ENCODE peak calls at places on chromosome 19, in ten cellular contexts. Y, M, T, O, F, L, A, S, H and K are unnamed samples. For H3K36me3, the result is how much of the 10 kb centered on the place peaks cover.

GRCh38 chr19:7115721-7116120 is 46.2 kb downstream of the ZNF557 start:
- DNase-seq in A (no peak), S (no peak), O (no peak), Y (no peak), F (no peak), M (no peak), H (no peak), T (no peak), L (no peak), K (no peak)

GRCh38 chr19:30207357-30207756 is 164.8 kb upstream of the ZNF536 start:
- DNase-seq in H (no peak), A (no peak), F (no peak), O (no peak), M (no peak), Y (no peak), T (no peak), S (no peak), L (no peak), K (no peak)

GRCh38 chr19:679418-680286 is 3.5 kb downstream of the FSTL3 start:
- DNase-seq in T (peak), F (peak), L (peak), H (peak), S (peak), Y (no peak), O (peak), A (no peak), M (peak), K (peak)

GRCh38 chr19:43441736-43442135 is 23.7 kb downstream of the LYPD3 start:
- DNase-seq in M (no peak), L (no peak), A (no peak), F (no peak), H (no peak), O (no peak), T (no peak), S (no peak), Y (no peak), K (no peak)

GRCh38 chr19:3985643-3986259 is 488 bp upstream of the EEF2 start:
- DNase-seq in T (no peak), M (no peak), Y (no peak), S (no peak), O (no peak), H (no peak), L (no peak), A (no peak), F (no peak), K (no peak)

GRCh38 chr19:3655402-3656072 is 28.9 kb upstream of the CACTIN start:
- DNase-seq in L (peak), A (no peak), M (no peak), Y (peak), S (peak), O (no peak), H (peak), F (no peak), T (peak), K (peak)

GRCh38 chr19:3137139-3137538 is 1.3 kb downstream of the GNA15 start:
- DNase-seq in A (no peak), O (no peak), F (no peak), S (no peak), H (no peak), L (no peak), T (peak), M (no peak), Y (no peak), K (no peak)

GRCh38 chr19:52498571-52498970 is 28.9 kb upstream of the ZNF808 start:
- DNase-seq in L (no peak), M (no peak), S (no peak), O (no peak), H (no peak), T (no peak), F (no peak), Y (no peak), A (no peak), K (no peak)

GRCh38 chr19:19554074-19555023 is 16.3 kb downstream of the CILP2 start:
- DNase-seq in M (no peak), S (no peak), A (peak), Y (no peak), O (peak), T (peak), F (peak), H (peak), L (peak), K (peak)

GRCh38 chr19:28960586-28960985 is 252.4 kb downstream of the UQCRFS1 start:
- DNase-seq in F (no peak), A (no peak), M (no peak), L (no peak), Y (no peak), S (no peak), T (no peak), H (no peak), O (no peak), K (no peak)

GRCh38 chr19:36638862-36639510 is 27.7 kb downstream of the ZNF461 start:
- DNase-seq in T (peak), M (no peak), S (no peak), O (no peak), H (peak), A (no peak), F (no peak), L (no peak), Y (no peak), K (no peak)

GRCh38 chr19:14367016-14367415 is 14.2 kb upstream of the ADGRE5 start:
- DNase-seq in L (no peak), T (no peak), M (no peak), S (no peak), O (no peak), H (no peak), A (no peak), F (no peak), Y (no peak), K (no peak)

GRCh38 chr19:29247051-29247450 is 34.1 kb upstream of the UQCRFS1 start:
- DNase-seq in F (no peak), Y (no peak), A (no peak), H (no peak), M (no peak), O (no peak), S (no peak), T (no peak), L (no peak), K (no peak)

GRCh38 chr19:49878744-49879070 is 1.2 kb downstream of the TBC1D17 start:
- DNase-seq in T (no peak), M (no peak), Y (no peak), A (no peak), H (no peak), O (no peak), F (no peak), L (no peak), S (peak), K (no peak)
- H3K36me3 ChIP-seq in T (under half), M (under half), Y (under half), A (under half), H (half or more), O (under half), F (under half), L (under half), S (under half), K (under half)

GRCh38 chr19:39735688-39736087 is 2.1 kb downstream of the CLC start:
- DNase-seq in H (no peak), F (no peak), T (no peak), O (no peak), S (no peak), A (no peak), Y (no peak), L (no peak), M (no peak), K (no peak)

GRCh38 chr19:39736088-39736487 is 1.7 kb downstream of the CLC start:
- DNase-seq in L (no peak), F (no peak), H (no peak), O (no peak), A (no peak), M (no peak), S (no peak), Y (no peak), T (no peak), K (no peak)

GRCh38 chr19:39733841-39734240 is 4.0 kb downstream of the CLC start:
- DNase-seq in H (no peak), M (no peak), A (no peak), O (no peak), F (no peak), S (no peak), L (no peak), Y (no peak), T (no peak), K (no peak)

GRCh38 chr19:39729594-39729993 is 8.2 kb downstream of the CLC start:
- DNase-seq in M (no peak), L (no peak), O (no peak), H (no peak), F (no peak), T (no peak), A (no peak), S (no peak), Y (no peak), K (no peak)

GRCh38 chr19:39731685-39732084 is 6.1 kb downstream of the CLC start:
- DNase-seq in F (peak), O (no peak), M (no peak), Y (no peak), T (no peak), S (no peak), A (no peak), L (no peak), H (no peak), K (no peak)
- H3K36me3 ChIP-seq in F (under half), O (under half), M (under half), Y (under half), T (under half), S (under half), A (under half), L (under half), H (under half), K (under half)

DNA sequence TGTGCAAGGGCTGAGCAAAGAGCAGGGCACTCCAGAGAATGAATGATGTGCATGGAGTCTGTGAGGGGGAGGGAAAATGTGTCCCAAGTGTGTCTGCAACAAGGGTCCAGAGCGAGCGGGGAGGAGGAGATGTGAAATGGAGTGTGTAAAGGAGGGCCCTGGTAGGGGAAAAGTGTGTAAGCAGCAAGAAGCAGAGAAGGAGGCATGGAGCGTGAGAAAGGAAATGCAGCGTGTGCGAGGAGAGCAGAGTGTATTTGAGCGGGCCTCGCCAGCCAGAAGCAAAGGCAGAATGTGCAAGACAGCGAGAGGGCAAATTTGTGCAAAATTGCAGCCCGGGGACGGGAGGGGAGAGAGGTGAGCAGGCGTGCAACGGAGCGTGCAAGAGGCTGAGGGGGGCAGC is 11.8 kb downstream of the C19orf81 start:
- DNase-seq in A (no peak), O (no peak), F (no peak), T (no peak), Y (no peak), H (no peak), L (no peak), M (no peak), S (no peak), K (no peak)
- H3K36me3 ChIP-seq in A (under half), O (under half), F (under half), T (under half), Y (under half), H (under half), L (under half), M (under half), S (under half), K (under half)

DNA sequence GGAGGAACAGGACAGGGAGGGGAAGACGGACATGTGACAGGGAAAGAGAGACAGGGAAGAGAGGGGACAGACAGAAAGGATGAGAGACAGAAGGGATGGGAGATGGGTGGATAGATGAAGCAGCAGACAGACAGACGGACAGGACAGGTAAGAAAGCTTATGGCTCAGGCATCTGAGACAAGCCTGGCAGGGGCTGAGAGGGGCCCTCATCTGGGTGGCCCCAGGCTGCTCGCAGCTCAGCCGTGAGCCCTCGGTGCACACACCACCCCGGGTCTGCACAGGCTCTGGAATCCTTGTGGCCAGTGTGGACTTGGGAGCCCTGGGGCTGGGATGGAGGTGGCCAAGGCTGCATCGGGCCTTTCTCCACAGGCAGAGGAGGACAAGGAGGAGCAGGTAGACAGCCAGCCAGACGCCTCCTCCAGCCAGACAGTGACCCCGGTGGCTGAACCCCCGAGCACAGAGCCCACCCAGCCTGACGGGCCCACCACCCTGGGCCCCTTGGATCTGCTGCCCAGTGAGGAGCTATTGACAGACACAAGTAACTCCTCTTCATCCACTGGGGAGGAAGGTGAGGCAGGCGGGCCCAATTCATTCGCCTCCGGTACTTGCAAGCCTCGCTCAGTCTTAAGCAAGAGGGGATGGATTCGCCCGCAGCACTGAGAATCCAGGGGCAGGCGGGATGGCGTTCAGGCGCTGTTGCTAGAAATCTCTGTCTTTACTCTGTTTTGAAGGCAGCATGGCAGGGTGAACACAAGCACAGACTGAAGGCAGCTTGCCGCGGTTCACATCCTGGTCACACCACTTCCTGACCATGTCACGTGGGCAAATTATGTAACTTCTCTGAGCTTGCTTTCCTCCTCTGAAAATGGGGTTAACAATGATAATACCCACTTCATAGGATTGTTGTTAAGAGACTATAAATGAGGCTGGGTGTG is 14.0 kb downstream of the GRAMD1A start:
- DNase-seq in M (no peak), S (no peak), T (no peak), H (no peak), Y (no peak), A (peak), F (no peak), O (peak), L (no peak), K (no peak)
- H3K36me3 ChIP-seq in M (under half), S (under half), T (under half), H (half or more), Y (under half), A (half or more), F (under half), O (half or more), L (under half), K (half or more)

DNA sequence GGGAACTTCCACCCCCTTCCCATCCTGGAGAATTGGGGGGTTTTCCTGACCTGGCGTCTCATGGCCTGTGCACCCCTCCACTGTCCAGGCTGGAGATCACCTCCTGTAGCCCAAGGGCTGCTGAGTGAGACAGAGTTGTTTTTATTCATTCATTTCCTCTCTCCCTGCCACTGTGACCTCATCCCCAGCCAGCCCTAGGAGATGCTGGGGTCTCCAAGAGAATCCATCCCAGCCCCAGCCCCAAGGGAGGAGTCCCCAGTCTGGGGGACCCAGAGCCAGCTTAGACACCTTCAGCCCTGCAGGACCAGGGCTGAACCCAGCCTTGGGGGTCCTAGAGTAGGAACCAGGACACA is 4.2 kb downstream of the FCHO1 start:
- DNase-seq in Y (no peak), F (no peak), M (no peak), H (no peak), T (no peak), S (no peak), L (no peak), A (no peak), O (no peak), K (no peak)
- H3K36me3 ChIP-seq in Y (under half), F (under half), M (under half), H (under half), T (under half), S (under half), L (under half), A (under half), O (under half), K (under half)